ENCODE peak calls at places on chromosomes 13 and 19, in seven cellular contexts. S is breast epithelium, C is thyroid gland, A is left lung, F is keratinocyte, V is transverse colon, Q is neural progenitor cell. X is an unnamed sample.
A peak's percentile ranks its signal among the peaks of the same experiment; 100 is the strongest.

GRCh38 chr13:114147803-114148520 is 15.5 kb upstream of the RASA3 start:
- DNase-seq in V (no peak), A (no peak), F (no peak), S (no peak), C (no peak), Q (no peak), X (no peak)

GRCh38 chr13:64078025-64078424 is 2662.4 kb upstream of the PCDH20 start:
- DNase-seq in Q (no peak), S (no peak), A (peak; percentile 49), C (no peak), F (no peak), V (no peak), X (no peak)

GRCh38 chr13:83151308-83151660 is 731.0 kb downstream of the SLITRK1 start:
- DNase-seq in C (no peak), F (no peak), Q (no peak), A (no peak), V (no peak), S (no peak), X (no peak)

GRCh38 chr13:38686635-38687245 is at the start of gene FREM2:
- DNase-seq in F (no peak), V (peak; percentile 33), A (peak; percentile 80), C (peak; percentile 94), Q (peak; percentile 97), S (no peak), X (peak; percentile 25)

GRCh38 chr13:51858433-51859247 is 3.1 kb upstream of the CCDC70 start:
- DNase-seq in A (no peak), V (no peak), S (no peak), Q (peak; percentile 20), F (no peak), C (no peak), X (no peak)

GRCh38 chr19:54114340-54114826 is 1.1 kb downstream of the TFPT start:
- DNase-seq in S (no peak), F (no peak), C (no peak), A (peak; percentile 86), Q (peak; percentile 29), V (peak; percentile 46), X (no peak)

GRCh38 chr13:60448907-60449510 is 52.0 kb downstream of the TDRD3 start:
- DNase-seq in A (no peak), V (no peak), Q (peak; percentile 46), C (no peak), F (peak; percentile 7), S (no peak), X (no peak)

GRCh38 chr13:36475468-36475867 is 43.2 kb downstream of the CCNA1 start:
- DNase-seq in S (no peak), V (no peak), A (no peak), F (no peak), Q (peak; percentile 26), C (no peak), X (no peak)

GRCh38 chr19:35845215-35846037 is 6.9 kb downstream of the NPHS1 start:
- DNase-seq in F (no peak), A (peak; percentile 81), S (no peak), Q (peak; percentile 49), V (peak; percentile 41), C (no peak), X (no peak)

GRCh38 chr19:35847911-35848310 is 4.4 kb downstream of the NPHS1 start:
- DNase-seq in V (no peak), A (no peak), Q (no peak), C (no peak), F (no peak), S (no peak), X (no peak)

GRCh38 chr19:35844482-35845214 is 7.7 kb downstream of the NPHS1 start:
- DNase-seq in A (peak; percentile 2), S (no peak), V (no peak), C (no peak), Q (no peak), F (no peak), X (no peak)

GRCh38 chr19:35843676-35844481 is 8.4 kb downstream of the NPHS1 start:
- DNase-seq in Q (peak; percentile 73), C (peak; percentile 17), A (peak; percentile 75), F (no peak), V (peak; percentile 33), S (no peak), X (no peak)

DNA sequence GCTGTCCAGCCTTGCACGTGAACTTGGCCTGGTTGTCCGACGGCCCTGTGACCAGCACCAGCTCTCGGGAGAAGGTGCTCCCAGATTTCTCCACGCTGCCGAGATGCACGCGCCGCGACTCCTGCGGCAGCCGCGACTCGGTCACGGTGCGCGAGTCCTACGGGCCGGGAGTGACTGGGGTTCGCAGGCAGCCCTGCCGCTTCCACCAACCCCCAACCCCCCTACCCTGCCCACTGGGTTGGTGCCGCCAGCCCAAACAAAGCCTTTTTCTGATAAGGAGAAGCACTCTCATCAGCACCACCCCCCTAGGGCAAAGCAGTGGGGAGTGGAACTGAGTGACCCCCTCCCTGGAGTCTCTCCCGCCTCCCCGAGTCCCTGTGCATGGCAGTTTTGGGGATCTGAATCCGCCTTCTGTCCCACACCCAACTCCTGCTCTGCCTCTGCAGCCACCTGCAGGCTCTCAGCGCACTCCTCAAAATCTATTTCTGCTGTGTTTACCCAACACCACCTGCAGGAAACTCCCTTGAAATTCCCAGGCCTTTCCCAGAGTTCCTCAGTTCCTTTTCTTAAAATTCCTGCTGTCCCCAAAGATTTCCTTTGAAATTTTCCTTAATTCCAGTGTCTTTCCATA is 6.2 kb downstream of the NPHS1 start:
- DNase-seq in F (no peak), A (peak; percentile 77), C (no peak), V (no peak), S (no peak), Q (peak; percentile 35), X (no peak)
- TF ChIP-seq CTCF in F (peak; percentile 5), A (no peak), C (no peak), V (no peak), S (no peak), Q (no peak), X (no peak)

GRCh38 chr13:34000955-34001354 is 183.0 kb downstream of the RFC3 start:
- DNase-seq in S (no peak), C (no peak), V (no peak), Q (no peak), A (no peak), F (no peak), X (no peak)
- H3K27ac ChIP-seq in S (no peak overlapping the region), C (no peak overlapping the region), V (no peak overlapping the region), Q (no peak overlapping the region), A (no peak overlapping the region), F (no peak overlapping the region), X (peak overlapping the region; percentile 40)

DNA sequence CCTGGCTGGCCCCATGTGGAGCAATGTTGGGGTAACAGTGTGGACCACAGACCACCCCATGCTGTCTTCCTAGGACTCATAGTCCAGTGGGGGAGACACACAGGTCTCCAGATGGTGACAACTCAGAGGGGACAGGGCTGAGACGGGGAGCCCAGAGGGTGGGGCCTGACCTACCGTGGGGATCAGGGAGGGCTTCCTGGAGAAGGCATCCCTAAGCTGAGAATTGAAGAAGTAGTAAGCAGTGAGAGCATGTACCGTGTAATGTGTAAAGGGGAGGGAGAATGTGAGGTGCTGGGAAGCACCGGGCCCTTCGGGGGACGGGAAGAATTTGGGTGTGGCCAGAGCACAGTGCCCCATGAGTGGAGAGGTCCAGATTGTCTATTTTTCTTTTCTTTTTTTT is 31.0 kb downstream of the PPP1R37 start:
- DNase-seq in S (no peak), F (no peak), V (no peak), A (no peak), Q (no peak), C (no peak), X (no peak)
- H3K4me1 ChIP-seq in S (no peaks in the 10 kb centered on the region), F (peaks cover 18% of the 10 kb centered on the region), V (peaks cover 7% of the 10 kb centered on the region), A (no peaks in the 10 kb centered on the region), Q (no peaks in the 10 kb centered on the region), C (peaks cover 8% of the 10 kb centered on the region), X (peaks cover 3% of the 10 kb centered on the region)

GRCh38 chr19:2356036-2356646 is 3.9 kb upstream of the TMPRSS9 start:
- DNase-seq in A (no peak), F (no peak), C (no peak), V (no peak), S (no peak), Q (no peak), X (no peak)
- TF ChIP-seq CTCF in A (no peak), F (no peak), C (no peak), V (no peak), S (no peak), Q (no peak), X (no peak)

DNA sequence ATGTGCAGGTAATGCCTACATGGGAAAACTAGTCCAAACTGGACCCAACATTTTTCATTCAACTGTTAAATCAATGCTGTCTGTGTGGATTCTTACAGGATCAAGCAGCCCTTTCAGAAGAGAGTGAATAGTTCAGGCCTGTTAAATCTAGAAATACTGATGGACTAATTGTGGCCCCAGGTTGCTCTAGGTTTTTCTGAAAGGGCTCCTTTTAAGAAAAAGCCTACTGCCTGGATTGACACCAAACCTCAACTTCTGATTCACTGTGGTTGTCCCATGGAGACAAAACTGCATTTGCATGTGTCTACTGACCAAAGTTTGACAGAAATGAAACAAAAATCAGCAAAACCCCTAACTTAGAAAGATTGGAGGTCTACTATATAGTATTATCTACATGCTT is 437.0 kb downstream of the KLF12 start:
- DNase-seq in C (no peak), F (no peak), A (no peak), S (no peak), V (no peak), Q (no peak), X (no peak)
- H3K27ac ChIP-seq in C (no peak overlapping the region), F (no peak overlapping the region), A (no peak overlapping the region), S (no peak overlapping the region), V (no peak overlapping the region), Q (no peak overlapping the region), X (no peak overlapping the region)

GRCh38 chr13:110262944-110263343 is 44.0 kb downstream of the COL4A1 start:
- DNase-seq in F (no peak), Q (no peak), V (no peak), S (no peak), A (no peak), C (no peak), X (peak; percentile 37)

GRCh38 chr13:110259651-110260050 is 47.3 kb downstream of the COL4A1 start:
- DNase-seq in S (no peak), F (no peak), V (no peak), Q (no peak), C (no peak), A (no peak), X (no peak)

GRCh38 chr13:110262494-110262893 is 44.5 kb downstream of the COL4A1 start:
- DNase-seq in S (no peak), A (no peak), C (no peak), Q (peak; percentile 58), F (no peak), V (no peak), X (no peak)

GRCh38 chr13:110262082-110262436 is 44.9 kb downstream of the COL4A1 start:
- DNase-seq in F (no peak), S (no peak), C (no peak), V (no peak), A (no peak), Q (no peak), X (peak; percentile 3)

DNA sequence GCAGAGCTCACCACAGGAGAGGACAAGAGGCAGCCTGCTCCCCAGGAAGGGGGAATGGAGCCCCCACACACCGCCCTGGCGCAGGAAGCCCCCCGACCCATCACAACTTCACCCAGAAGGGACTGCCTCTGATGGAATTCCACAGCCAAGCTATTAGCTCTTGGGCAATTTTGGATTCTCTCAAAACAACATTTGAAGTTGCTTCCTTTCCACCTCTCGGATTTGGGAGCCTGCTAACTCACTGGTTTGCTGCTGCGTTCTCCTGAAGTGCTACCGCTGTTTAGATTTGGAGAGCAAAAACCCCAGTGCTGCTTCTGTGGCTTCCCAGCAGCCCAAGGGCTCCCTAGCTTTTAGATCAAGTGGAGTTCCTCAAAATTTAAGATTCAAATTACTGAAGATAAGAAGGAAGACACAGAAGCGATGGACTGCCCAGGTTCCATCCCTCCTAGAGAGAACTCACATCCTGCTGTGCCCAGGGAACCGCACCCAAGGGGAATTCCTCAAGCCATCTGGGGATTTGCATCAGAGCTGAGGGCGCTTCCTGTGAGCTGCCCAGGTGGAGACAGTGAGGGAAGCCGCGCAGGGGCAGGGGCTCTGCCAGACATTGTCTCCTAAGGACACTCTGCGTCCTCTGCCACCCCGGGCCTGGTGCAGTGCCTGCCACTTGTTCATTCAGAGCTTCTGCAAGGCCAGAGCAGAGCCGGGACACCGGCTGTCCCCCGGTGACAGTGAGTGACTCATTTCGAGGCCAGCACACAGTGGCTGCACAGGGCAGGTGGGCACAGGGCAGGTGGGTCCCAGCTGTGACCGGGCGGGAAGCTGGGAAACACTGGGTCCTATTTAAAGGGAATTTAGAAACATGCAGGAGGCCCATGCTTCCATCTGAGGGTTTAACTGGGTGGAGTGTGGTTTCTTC is 45.5 kb downstream of the COL4A1 start:
- DNase-seq in C (no peak), Q (peak; percentile 49), A (no peak), S (no peak), F (no peak), V (no peak), X (no peak)
- H3K4me1 ChIP-seq in C (peaks cover 10% of the 10 kb centered on the region), Q (peaks cover 52% of the 10 kb centered on the region), A (peaks cover 17% of the 10 kb centered on the region), S (peaks cover 14% of the 10 kb centered on the region), F (peaks cover 60% of the 10 kb centered on the region), V (peaks cover 29% of the 10 kb centered on the region), X (no peaks in the 10 kb centered on the region)